ENCODE peak calls at places on chromosomes 4 and X, in six cellular contexts. Y is neural crest cell, J is progenitor cell of endocrine pancreas, N is Calu3, H is sigmoid colon, B is left lung. L is an unnamed sample.

GRCh38 chr4:48906283-48907173 is at the start of gene OCIAD2:
- DNase-seq in Y (peak; percentile 32), J (peak; percentile 54), N (peak; percentile 80), H (peak; percentile 69), B (peak; percentile 84), L (peak; percentile 57)

GRCh38 chr4:139889194-139889762 is 223.7 kb downstream of the MGST2 start:
- DNase-seq in Y (no peak), J (no peak), N (no peak), H (no peak), B (no peak), L (no peak)

GRCh38 chr4:142548491-142548890 is 297.6 kb downstream of the INPP4B start:
- DNase-seq in Y (no peak), J (no peak), N (no peak), H (no peak), B (no peak), L (no peak)

GRCh38 chr4:19930742-19931141 is 321.0 kb upstream of the SLIT2 start:
- DNase-seq in Y (no peak), J (no peak), N (no peak), H (no peak), B (no peak), L (no peak)

GRCh38 chr4:48546336-48546735 is 56.3 kb downstream of the ZAR1 start:
- DNase-seq in Y (peak; percentile 25), J (no peak), N (peak; percentile 20), H (no peak), B (no peak), L (peak; percentile 35)

GRCh38 chrX:17738002-17738713 is 865 bp downstream of the SCML1 start:
- DNase-seq in Y (peak; percentile 26), J (no peak), N (peak; percentile 56), H (peak; percentile 79), B (peak; percentile 54), L (peak; percentile 53)

GRCh38 chrX:66756717-66757116 is 117.8 kb upstream of the EDA2R start:
- DNase-seq in Y (no peak), J (no peak), N (no peak), H (no peak), B (no peak), L (no peak)

GRCh38 chrX:107736781-107737531 is 38.6 kb downstream of the TSC22D3 start:
- DNase-seq in Y (no peak), J (no peak), N (no peak), H (no peak), B (no peak), L (no peak)

GRCh38 chr4:6441758-6442157 is 30.7 kb downstream of the PPP2R2C start:
- DNase-seq in Y (no peak), J (no peak), N (no peak), H (no peak), B (no peak), L (no peak)

GRCh38 chr4:184448828-184449227 is 25.5 kb downstream of the IRF2 start:
- DNase-seq in Y (no peak), J (no peak), N (no peak), H (peak; percentile 77), B (peak; percentile 54), L (no peak)

GRCh38 chr4:17701882-17702281 is 79.5 kb downstream of the FAM184B start:
- DNase-seq in Y (no peak), J (no peak), N (no peak), H (no peak), B (no peak), L (no peak)

GRCh38 chrX:149830192-149830873 is 48.6 kb downstream of the MAGEA9 start:
- DNase-seq in Y (peak; percentile 25), J (no peak), N (no peak), H (no peak), B (no peak), L (peak; percentile 50)

GRCh38 chrX:44400588-44400987 is 57.1 kb upstream of the EFHC2 start:
- DNase-seq in Y (no peak), J (no peak), N (no peak), H (no peak), B (peak; percentile 33), L (no peak)

GRCh38 chrX:109840585-109840984 is 107.5 kb upstream of the ACSL4 start:
- DNase-seq in Y (no peak), J (no peak), N (peak; percentile 35), H (peak; percentile 72), B (peak; percentile 43), L (no peak)

GRCh38 chr4:113462286-113462685 is 299.3 kb downstream of the CAMK2D start:
- DNase-seq in Y (no peak), J (no peak), N (no peak), H (no peak), B (no peak), L (no peak)

GRCh38 chr4:74471228-74471627 is 26.3 kb downstream of the AREG start:
- DNase-seq in Y (no peak), J (no peak), N (no peak), H (no peak), B (no peak), L (no peak)
- TF ChIP-seq CTCF in Y (no peak), J (no peak), N (no peak), H (no peak), B (no peak), L (no peak)

DNA sequence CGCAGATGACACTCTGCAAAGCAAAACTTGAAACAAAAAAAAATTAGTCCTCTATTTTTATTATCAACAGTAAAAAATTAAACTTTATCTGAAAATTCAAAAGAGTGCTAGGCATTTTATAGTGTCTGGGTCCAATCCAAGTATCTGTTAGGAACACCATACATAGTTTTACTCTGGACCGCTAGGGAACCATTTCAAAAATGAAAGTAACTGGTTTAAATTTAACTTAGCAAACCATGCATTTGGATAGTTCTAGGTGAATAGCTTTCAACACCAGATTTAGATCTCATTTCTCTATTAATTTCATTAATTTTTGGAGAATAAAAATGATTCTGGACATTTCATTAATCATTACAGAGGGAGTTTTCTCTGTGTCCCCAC is 1.2 kb downstream of the KLKB1 start:
- DNase-seq in Y (no peak), J (no peak), N (no peak), H (no peak), B (no peak), L (no peak)
- TF ChIP-seq CTCF in Y (no peak), J (no peak), N (no peak), H (peak; percentile 11), B (no peak), L (no peak)

GRCh38 chrX:103687696-103688191 is 1.2 kb upstream of the MORF4L2 start:
- DNase-seq in Y (peak; percentile 69), J (peak; percentile 51), N (peak; percentile 57), H (peak; percentile 82), B (peak; percentile 73), L (peak; percentile 69)
- TF ChIP-seq CTCF in Y (peak; percentile 80), J (peak; percentile 71), N (peak; percentile 41), H (peak; percentile 60), B (no peak), L (peak; percentile 52)

GRCh38 chr4:123350191-123350544 is 46.4 kb upstream of the SPRY1 start:
- DNase-seq in Y (no peak), J (no peak), N (peak; percentile 19), H (no peak), B (no peak), L (no peak)
- TF ChIP-seq CTCF in Y (no peak), J (peak; percentile 48), N (no peak), H (no peak), B (no peak), L (no peak)

DNA sequence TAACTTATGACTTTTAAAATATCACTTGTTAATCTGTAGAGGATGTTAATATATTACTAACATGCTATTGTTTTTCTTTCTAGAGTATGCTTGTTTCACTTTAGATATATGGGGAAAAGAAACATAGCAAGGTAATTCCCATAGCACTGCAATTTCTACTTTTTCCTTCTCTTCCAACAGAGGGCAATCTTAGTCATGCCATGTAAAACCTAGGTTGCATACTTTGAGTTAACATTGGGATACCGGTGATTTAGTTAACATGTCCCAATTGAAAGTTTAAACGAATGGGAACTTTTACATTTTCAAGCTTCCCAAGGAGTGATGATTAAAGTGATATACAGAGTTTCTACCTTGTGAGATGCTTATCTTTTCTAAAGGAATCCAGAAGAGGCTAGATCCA is 89.4 kb upstream of the IL13RA1 start:
- DNase-seq in Y (no peak), J (no peak), N (no peak), H (no peak), B (no peak), L (no peak)
- TF ChIP-seq CTCF in Y (peak; percentile 38), J (peak; percentile 31), N (no peak), H (no peak), B (no peak), L (no peak)

DNA sequence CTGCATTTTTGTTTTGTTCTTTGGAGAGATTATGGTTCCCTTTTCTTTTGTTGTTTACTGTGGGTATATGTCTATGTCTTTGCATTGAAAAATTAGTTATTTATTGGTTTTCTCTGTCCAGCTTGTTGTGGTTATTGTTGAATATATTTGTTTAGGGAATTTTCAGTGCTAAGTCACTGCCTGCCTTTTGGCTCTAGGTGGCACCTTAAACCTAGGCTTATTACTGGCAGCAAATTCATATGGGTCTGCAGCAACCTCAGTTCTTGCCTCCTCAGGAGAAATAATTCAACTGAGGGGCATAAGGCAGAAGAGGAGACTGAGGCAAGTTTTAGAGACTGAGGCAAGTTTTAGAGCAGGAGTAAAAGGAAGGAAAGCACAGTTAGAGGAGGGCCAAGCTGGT is 1157.3 kb upstream of the AGA start:
- DNase-seq in Y (no peak), J (no peak), N (peak; percentile 1), H (no peak), B (no peak), L (no peak)
- TF ChIP-seq CTCF in Y (peak; percentile 53), J (peak; percentile 51), N (no peak), H (no peak), B (no peak), L (no peak)

DNA sequence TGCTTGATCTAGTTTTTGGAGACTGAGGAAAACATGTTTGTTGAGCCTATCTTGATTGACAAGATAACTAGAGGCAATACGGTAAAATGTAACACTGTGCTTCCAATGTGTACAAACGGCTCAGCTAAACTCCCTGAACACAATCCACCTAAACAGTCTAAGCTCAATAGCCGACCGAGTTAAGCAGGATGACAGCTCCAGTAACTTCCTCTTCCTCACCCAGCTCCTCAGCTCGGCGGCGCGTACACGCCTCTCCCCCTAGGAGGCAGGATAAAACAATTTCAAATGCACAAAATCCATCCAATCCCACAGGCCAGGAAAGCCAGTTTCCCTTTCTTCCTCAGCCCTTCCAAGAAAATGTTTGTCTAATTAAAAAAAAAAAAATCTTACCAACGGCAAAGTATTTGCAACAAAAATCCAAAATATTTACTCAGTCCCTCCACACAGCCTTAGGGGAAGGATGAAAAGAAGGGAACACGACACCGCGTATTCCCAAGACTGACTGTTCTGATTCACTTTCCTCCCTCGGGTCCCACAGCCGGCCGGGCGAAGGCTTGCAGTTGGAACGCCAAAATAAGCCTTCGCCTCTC is 996 bp downstream of the CNOT6L start:
- DNase-seq in Y (peak; percentile 47), J (peak; percentile 18), N (peak; percentile 62), H (peak; percentile 88), B (peak; percentile 82), L (peak; percentile 55)
- TF ChIP-seq CTCF in Y (peak; percentile 68), J (peak; percentile 50), N (peak; percentile 17), H (peak; percentile 63), B (peak; percentile 56), L (peak; percentile 37)

GRCh38 chr4:94038195-94038594 is 169.5 kb upstream of the SMARCAD1 start:
- DNase-seq in Y (no peak), J (no peak), N (no peak), H (no peak), B (no peak), L (no peak)

GRCh38 chr4:94036964-94037363 is 170.7 kb upstream of the SMARCAD1 start:
- DNase-seq in Y (no peak), J (no peak), N (no peak), H (no peak), B (no peak), L (no peak)

GRCh38 chr4:94032754-94033153 is 174.9 kb upstream of the SMARCAD1 start:
- DNase-seq in Y (no peak), J (no peak), N (no peak), H (no peak), B (no peak), L (no peak)
- TF ChIP-seq CTCF in Y (no peak), J (no peak), N (no peak), H (no peak), B (no peak), L (no peak)